ENCODE peak calls at places on chromosome X, in eight cellular contexts. X is colonic mucosa; G is Caco-2; U is body of pancreas; Q is PC-9; K is neural progenitor cell; C is lower lobe of right lung; L is CD8-positive, alpha-beta memory T cell. T is an unnamed sample. For H3K4me1, the result is how much of the 10 kb centered on the place peaks cover.

GRCh38 chrX:139739138-139739537 is 31.2 kb upstream of the MCF2 start:
- DNase-seq in X (no peak), G (no peak), U (no peak), Q (peak), K (no peak), C (no peak), L (peak), T (no peak)

GRCh38 chrX:139639253-139639652 is 68.7 kb downstream of the MCF2 start:
- DNase-seq in X (no peak), G (no peak), U (no peak), Q (no peak), K (no peak), C (no peak), L (no peak), T (no peak)

GRCh38 chrX:100477468-100477867 is 67.4 kb upstream of the PCDH19 start:
- DNase-seq in X (no peak), G (no peak), U (no peak), Q (no peak), K (no peak), C (no peak), L (no peak), T (no peak)

GRCh38 chrX:83966347-83966746 is 105.4 kb downstream of the CYLC1 start:
- DNase-seq in X (no peak), G (peak), U (no peak), Q (no peak), K (no peak), C (no peak), L (no peak), T (no peak)

GRCh38 chrX:153635788-153636668 is 11.0 kb upstream of the DUSP9 start:
- DNase-seq in X (no peak), G (peak), U (no peak), Q (no peak), K (peak), C (no peak), L (no peak), T (peak)

GRCh38 chrX:144275403-144275802 is 391.5 kb downstream of the UBE2NL start:
- DNase-seq in X (no peak), G (no peak), U (no peak), Q (peak), K (no peak), C (no peak), L (no peak), T (no peak)

GRCh38 chrX:40101430-40101802 is 3.7 kb upstream of the BCOR start:
- DNase-seq in X (no peak), G (no peak), U (no peak), Q (no peak), K (no peak), C (no peak), L (no peak), T (peak)

GRCh38 chrX:108203540-108203939 is 112.0 kb downstream of the ATG4A start:
- DNase-seq in X (no peak), G (no peak), U (no peak), Q (no peak), K (no peak), C (no peak), L (no peak), T (no peak)

GRCh38 chrX:111888600-111888999 is 12.6 kb downstream of the TRPC5OS start:
- DNase-seq in X (no peak), G (no peak), U (no peak), Q (no peak), K (no peak), C (no peak), L (no peak), T (no peak)

GRCh38 chrX:31459361-31459760 is 387.5 kb upstream of the FTHL17 start:
- DNase-seq in X (no peak), G (no peak), U (no peak), Q (no peak), K (no peak), C (no peak), L (no peak), T (no peak)

GRCh38 chrX:39645059-39645895 is 452.5 kb downstream of the BCOR start:
- DNase-seq in X (peak), G (no peak), U (peak), Q (no peak), K (peak), C (peak), L (no peak), T (no peak)

GRCh38 chrX:106898462-106898861 is 4.7 kb downstream of the RIPPLY1 start:
- DNase-seq in X (no peak), G (peak), U (peak), Q (peak), K (peak), C (no peak), L (no peak), T (peak)

GRCh38 chrX:150692837-150693781 is at the start of gene MTMR1:
- DNase-seq in X (peak), G (peak), U (peak), Q (no peak), K (peak), C (peak), L (peak), T (peak)

GRCh38 chrX:129653985-129654651 is 638 bp downstream of the APLN start:
- DNase-seq in X (no peak), G (peak), U (peak), Q (no peak), K (no peak), C (no peak), L (no peak), T (peak)

GRCh38 chrX:95950679-95951078 is 734.0 kb upstream of the DIAPH2 start:
- DNase-seq in X (no peak), G (no peak), U (no peak), Q (no peak), K (no peak), C (no peak), L (no peak), T (no peak)

GRCh38 chrX:118534716-118535493 is 39.3 kb downstream of the DOCK11 start:
- DNase-seq in X (no peak), G (no peak), U (no peak), Q (no peak), K (peak), C (no peak), L (no peak), T (peak)

GRCh38 chrX:112808651-112809050 is 32.0 kb downstream of the AMOT start:
- DNase-seq in X (no peak), G (peak), U (no peak), Q (peak), K (no peak), C (no peak), L (no peak), T (no peak)

GRCh38 chrX:144334577-144334976 is 450.7 kb downstream of the UBE2NL start:
- DNase-seq in X (no peak), G (no peak), U (no peak), Q (no peak), K (peak), C (no peak), L (no peak), T (no peak)

GRCh38 chrX:13762015-13762414 is 27.5 kb downstream of the OFD1 start:
- DNase-seq in X (no peak), G (no peak), U (no peak), Q (no peak), K (peak), C (no peak), L (no peak), T (peak)

GRCh38 chrX:13759152-13759718 is 24.7 kb downstream of the OFD1 start:
- DNase-seq in X (no peak), G (no peak), U (no peak), Q (no peak), K (no peak), C (no peak), L (no peak), T (no peak)

GRCh38 chrX:13763489-13763888 is 28.9 kb downstream of the OFD1 start:
- DNase-seq in X (no peak), G (no peak), U (no peak), Q (no peak), K (peak), C (peak), L (no peak), T (no peak)

GRCh38 chrX:13760428-13760827 is 25.9 kb downstream of the OFD1 start:
- DNase-seq in X (no peak), G (no peak), U (no peak), Q (no peak), K (no peak), C (no peak), L (no peak), T (no peak)

GRCh38 chrX:13761606-13762005 is 27.1 kb downstream of the OFD1 start:
- DNase-seq in X (no peak), G (no peak), U (no peak), Q (no peak), K (no peak), C (no peak), L (no peak), T (no peak)
- H3K4me1 ChIP-seq in X (under half), G (under half), U (under half), Q (under half), K (under half), C (under half), L (under half), T (under half)

DNA sequence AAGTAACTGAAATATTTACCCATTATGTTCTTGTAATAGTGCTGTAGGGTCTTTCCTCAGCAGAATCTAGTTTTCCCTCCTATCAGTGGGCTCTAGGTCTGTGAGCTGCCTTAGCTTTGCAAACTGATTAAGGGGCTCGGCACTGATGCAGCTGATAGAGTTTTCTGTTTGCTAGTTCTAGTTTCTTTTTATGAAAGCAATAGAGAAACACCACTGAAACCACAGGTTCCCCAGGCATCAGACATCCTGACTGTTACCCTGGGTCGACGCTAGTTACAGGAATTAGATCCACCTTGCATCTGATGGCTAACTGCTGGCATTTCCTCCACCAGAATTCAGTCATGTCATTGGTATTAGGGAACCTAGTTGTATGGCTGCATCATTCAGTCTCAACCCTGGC is 225.0 kb upstream of the VCX start:
- DNase-seq in X (no peak), G (no peak), U (no peak), Q (no peak), K (no peak), C (no peak), L (no peak), T (no peak)
- H3K4me1 ChIP-seq in X (under half), G (under half), U (under half), Q (under half), K (under half), C (under half), L (under half), T (under half)

GRCh38 chrX:46330981-46331380 is 214.2 kb downstream of the ZNF674 start:
- DNase-seq in X (no peak), G (no peak), U (no peak), Q (peak), K (no peak), C (no peak), L (no peak), T (no peak)
- H3K4me1 ChIP-seq in X (under half), G (under half), U (under half), Q (under half), K (under half), C (under half), L (under half), T (under half)

DNA sequence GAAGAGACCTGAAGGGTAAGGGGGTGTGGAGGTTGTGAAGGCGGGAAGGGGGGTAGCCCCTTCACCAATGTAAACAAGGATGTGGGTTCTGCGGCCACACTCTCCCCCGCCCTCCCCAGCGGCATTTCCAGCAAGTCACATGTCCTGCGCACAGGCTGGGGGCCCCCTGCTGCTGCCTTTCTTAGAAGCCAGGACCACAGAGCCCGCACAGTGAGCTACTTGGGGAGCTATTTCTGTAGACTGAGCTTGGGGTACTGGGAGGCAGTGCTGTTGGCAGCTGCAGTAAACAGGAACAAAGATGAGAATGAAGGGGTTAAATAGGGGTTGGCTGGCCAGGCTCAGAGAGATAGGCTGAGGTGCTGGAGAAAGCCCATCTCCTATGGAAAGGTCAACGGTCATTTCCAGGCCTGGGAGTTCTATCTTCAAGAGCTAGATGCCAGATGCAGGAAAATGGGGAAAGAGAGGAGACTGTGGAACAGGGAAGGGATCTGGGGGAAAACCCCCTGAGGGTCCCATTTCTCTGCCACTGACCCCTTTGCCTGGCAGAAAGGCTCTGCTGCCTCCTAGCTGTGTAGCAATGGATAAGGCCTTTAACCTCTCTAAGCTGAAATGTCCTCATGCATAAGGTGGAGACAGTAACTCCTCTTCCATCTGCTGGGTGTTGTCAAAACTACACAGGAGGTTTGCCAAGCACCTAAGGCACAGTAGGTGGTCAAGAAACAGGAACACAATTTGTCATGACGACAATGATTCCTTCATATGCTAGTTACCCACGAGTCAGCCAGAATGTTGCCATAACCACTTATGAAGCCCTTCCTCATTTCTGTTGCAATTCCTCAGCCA is 18.5 kb upstream of the PIM2 start:
- DNase-seq in X (peak), G (no peak), U (no peak), Q (no peak), K (peak), C (peak), L (peak), T (no peak)
- H3K4me1 ChIP-seq in X (under half), G (under half), U (under half), Q (under half), K (under half), C (under half), L (half or more), T (under half)

DNA sequence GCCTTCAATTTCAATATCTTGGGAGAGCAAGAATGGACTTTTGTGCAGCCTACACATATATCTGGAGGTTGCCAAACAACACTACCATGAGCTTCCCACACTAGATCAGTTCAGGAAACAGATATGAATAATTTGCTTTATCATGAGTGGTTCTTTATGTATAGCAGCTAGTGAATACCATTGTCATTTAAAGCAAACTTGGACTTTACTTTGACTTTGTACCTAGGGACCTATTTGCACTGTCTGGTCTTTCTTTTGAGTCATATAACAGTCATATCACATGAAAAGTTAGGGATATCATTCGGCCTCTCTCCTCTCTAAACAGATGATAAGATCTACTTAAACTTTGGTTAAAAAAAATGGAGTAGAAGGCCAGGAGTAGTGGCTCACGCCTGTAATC is 5.5 kb upstream of the TBL1X start:
- DNase-seq in X (no peak), G (no peak), U (no peak), Q (no peak), K (no peak), C (no peak), L (no peak), T (no peak)
- H3K4me1 ChIP-seq in X (under half), G (under half), U (under half), Q (under half), K (under half), C (under half), L (under half), T (under half)

DNA sequence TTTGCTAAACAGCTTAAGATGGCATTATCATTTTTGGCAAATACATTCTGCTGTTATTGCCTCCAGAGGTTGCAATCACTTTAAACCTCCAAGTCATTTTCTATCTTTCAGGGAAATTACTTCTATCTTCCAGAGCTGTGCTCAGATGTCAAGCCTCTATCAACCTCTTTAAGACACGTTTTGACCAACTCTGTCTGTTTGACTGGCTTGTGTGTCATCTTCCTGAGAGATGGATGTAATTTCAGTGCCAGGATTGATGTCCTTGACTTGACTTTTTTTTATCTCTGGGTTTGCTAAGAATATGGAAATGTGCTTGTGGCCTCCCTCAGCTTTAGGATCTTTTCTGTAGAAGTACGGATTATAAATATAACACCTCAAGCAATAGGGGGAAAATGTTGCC is 263.4 kb downstream of the GLUD2 start:
- DNase-seq in X (no peak), G (no peak), U (no peak), Q (no peak), K (no peak), C (no peak), L (no peak), T (no peak)
- H3K4me1 ChIP-seq in X (under half), G (under half), U (under half), Q (under half), K (under half), C (under half), L (under half), T (under half)

GRCh38 chrX:20063153-20063552 is 53.6 kb downstream of the MAP7D2 start:
- DNase-seq in X (no peak), G (no peak), U (no peak), Q (no peak), K (no peak), C (no peak), L (no peak), T (no peak)

GRCh38 chrX:20066968-20067708 is 49.6 kb downstream of the MAP7D2 start:
- DNase-seq in X (peak), G (peak), U (peak), Q (peak), K (peak), C (no peak), L (no peak), T (peak)

GRCh38 chrX:20071511-20072079 is 45.1 kb downstream of the MAP7D2 start:
- DNase-seq in X (no peak), G (peak), U (no peak), Q (no peak), K (no peak), C (no peak), L (no peak), T (no peak)

GRCh38 chrX:20063716-20064351 is 52.9 kb downstream of the MAP7D2 start:
- DNase-seq in X (no peak), G (no peak), U (no peak), Q (no peak), K (no peak), C (no peak), L (no peak), T (no peak)

DNA sequence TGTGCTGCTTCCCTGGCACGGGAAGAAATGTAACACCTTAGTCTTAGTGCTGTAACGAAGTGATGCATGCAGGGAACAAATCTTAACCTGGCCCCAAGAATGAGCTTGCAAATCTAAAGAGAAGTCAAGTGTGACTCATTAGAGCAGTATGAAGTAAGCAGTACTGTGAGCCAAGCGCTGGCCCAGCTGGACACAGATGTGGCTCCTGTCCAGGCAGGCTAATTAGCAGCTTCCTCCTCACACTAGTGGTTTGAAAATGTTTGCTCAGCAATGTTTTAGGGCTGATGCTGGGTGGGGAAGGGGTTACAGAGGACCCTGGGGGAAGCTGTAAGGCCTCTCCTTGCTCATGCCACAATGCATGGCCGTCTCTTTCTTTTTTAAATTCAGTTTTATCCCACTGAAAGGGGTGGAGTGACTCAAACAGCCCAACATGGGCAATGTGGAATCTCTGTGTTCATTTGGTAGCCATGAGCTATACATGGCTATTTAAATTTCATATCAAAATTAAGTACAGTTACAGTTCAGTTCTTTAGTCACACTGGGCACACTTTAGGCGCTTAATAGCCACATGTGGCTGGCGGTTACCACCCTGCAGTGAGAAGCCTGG is 48.9 kb downstream of the MAP7D2 start:
- DNase-seq in X (peak), G (peak), U (peak), Q (peak), K (no peak), C (peak), L (no peak), T (no peak)
- H3K4me1 ChIP-seq in X (under half), G (under half), U (under half), Q (under half), K (under half), C (under half), L (under half), T (under half)

GRCh38 chrX:77820328-77820727 is 34.3 kb upstream of the ATRX start:
- DNase-seq in X (no peak), G (no peak), U (no peak), Q (no peak), K (no peak), C (no peak), L (no peak), T (no peak)
- H3K4me1 ChIP-seq in X (under half), G (under half), U (under half), Q (under half), K (under half), C (under half), L (under half), T (under half)

DNA sequence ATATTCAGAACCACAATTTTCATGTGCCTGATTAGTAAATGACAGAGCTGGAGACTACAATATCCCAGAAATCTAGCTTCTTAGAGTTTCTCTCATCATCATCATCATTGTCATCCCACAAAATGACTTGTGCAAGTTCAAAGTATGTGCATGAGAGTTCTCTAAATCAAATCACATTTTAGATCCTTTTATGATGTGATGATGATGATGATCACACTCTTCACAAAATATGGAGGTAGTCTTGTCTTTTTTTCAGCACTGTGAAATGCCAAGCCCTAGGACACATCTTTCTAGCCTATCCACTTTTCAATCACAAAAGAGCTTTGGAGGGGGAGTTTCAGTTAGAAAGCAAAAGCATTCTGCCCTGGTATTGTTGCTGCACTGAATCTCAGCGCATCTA is 7.4 kb downstream of the MBNL3 start:
- DNase-seq in X (no peak), G (no peak), U (no peak), Q (no peak), K (no peak), C (no peak), L (no peak), T (no peak)
- H3K4me1 ChIP-seq in X (under half), G (under half), U (half or more), Q (under half), K (under half), C (under half), L (under half), T (under half)